ENCODE peak calls at places on chromosomes 4 and X, in nine cellular contexts. One of them, this sample, is unnamed. For H3K4me1, the result is how much of the 10 kb centered on the place peaks cover.

GRCh38 chr4:17702666-17703065 is 78.8 kb downstream of the FAM184B start:
- DNase-seq in uterus: no peak
- DNase-seq in effector memory CD4-positive, alpha-beta T cell: no peak
- DNase-seq in GM12878: no peak
- DNase-seq in neural progenitor cell: no peak
- DNase-seq in Peyer's patch: no peak
- DNase-seq in mesenchymal stem cell: no peak
- DNase-seq in A549: no peak
- DNase-seq in PC-3: no peak
- DNase-seq in this sample: no peak

GRCh38 chr4:169611157-169611556 is 1.2 kb downstream of the NEK1 start:
- DNase-seq in neural progenitor cell: no peak
- DNase-seq in uterus: no peak
- DNase-seq in effector memory CD4-positive, alpha-beta T cell: no peak
- DNase-seq in GM12878: no peak
- DNase-seq in Peyer's patch: no peak
- DNase-seq in mesenchymal stem cell: no peak
- DNase-seq in PC-3: no peak
- DNase-seq in A549: no peak
- DNase-seq in this sample: no peak

GRCh38 chrX:39894626-39895025 is 203.1 kb downstream of the BCOR start:
- DNase-seq in uterus: no peak
- DNase-seq in Peyer's patch: no peak
- DNase-seq in neural progenitor cell: no peak
- DNase-seq in effector memory CD4-positive, alpha-beta T cell: no peak
- DNase-seq in PC-3: peak
- DNase-seq in GM12878: no peak
- DNase-seq in mesenchymal stem cell: no peak
- DNase-seq in A549: no peak
- DNase-seq in this sample: no peak

GRCh38 chrX:727738-728621 is 97.4 kb downstream of the SHOX start:
- DNase-seq in Peyer's patch: no peak
- DNase-seq in effector memory CD4-positive, alpha-beta T cell: no peak
- DNase-seq in uterus: no peak
- DNase-seq in A549: peak
- DNase-seq in neural progenitor cell: peak
- DNase-seq in PC-3: peak
- DNase-seq in GM12878: no peak
- DNase-seq in mesenchymal stem cell: no peak
- DNase-seq in this sample: no peak

GRCh38 chrX:46574337-46574940 is 874 bp downstream of the CHST7 start:
- DNase-seq in Peyer's patch: peak
- DNase-seq in neural progenitor cell: peak
- DNase-seq in uterus: no peak
- DNase-seq in effector memory CD4-positive, alpha-beta T cell: peak
- DNase-seq in mesenchymal stem cell: peak
- DNase-seq in A549: no peak
- DNase-seq in GM12878: no peak
- DNase-seq in PC-3: no peak
- DNase-seq in this sample: peak

GRCh38 chr4:76002176-76002575 is 5.1 kb downstream of the CXCL9 start:
- DNase-seq in GM12878: no peak
- DNase-seq in Peyer's patch: no peak
- DNase-seq in uterus: no peak
- DNase-seq in neural progenitor cell: no peak
- DNase-seq in effector memory CD4-positive, alpha-beta T cell: no peak
- DNase-seq in PC-3: peak
- DNase-seq in A549: no peak
- DNase-seq in mesenchymal stem cell: no peak
- DNase-seq in this sample: no peak

GRCh38 chrX:39226307-39226706 is 425.0 kb downstream of the MID1IP1 start:
- DNase-seq in GM12878: no peak
- DNase-seq in uterus: peak
- DNase-seq in neural progenitor cell: no peak
- DNase-seq in mesenchymal stem cell: no peak
- DNase-seq in effector memory CD4-positive, alpha-beta T cell: no peak
- DNase-seq in Peyer's patch: no peak
- DNase-seq in A549: no peak
- DNase-seq in PC-3: no peak
- DNase-seq in this sample: no peak

GRCh38 chr4:102824398-102824797 is 3.0 kb downstream of the UBE2D3 start:
- DNase-seq in Peyer's patch: no peak
- DNase-seq in GM12878: no peak
- DNase-seq in A549: no peak
- DNase-seq in effector memory CD4-positive, alpha-beta T cell: no peak
- DNase-seq in mesenchymal stem cell: peak
- DNase-seq in neural progenitor cell: no peak
- DNase-seq in PC-3: no peak
- DNase-seq in uterus: no peak
- DNase-seq in this sample: no peak

GRCh38 chr4:100372432-100372831 is 145.4 kb downstream of the EMCN start:
- DNase-seq in uterus: no peak
- DNase-seq in PC-3: peak
- DNase-seq in GM12878: no peak
- DNase-seq in Peyer's patch: no peak
- DNase-seq in neural progenitor cell: peak
- DNase-seq in effector memory CD4-positive, alpha-beta T cell: no peak
- DNase-seq in mesenchymal stem cell: peak
- DNase-seq in A549: peak
- DNase-seq in this sample: no peak

GRCh38 chrX:75156537-75156945 is 458 bp upstream of the ABCB7 start:
- DNase-seq in mesenchymal stem cell: peak
- DNase-seq in neural progenitor cell: no peak
- DNase-seq in GM12878: no peak
- DNase-seq in uterus: no peak
- DNase-seq in PC-3: no peak
- DNase-seq in Peyer's patch: no peak
- DNase-seq in effector memory CD4-positive, alpha-beta T cell: no peak
- DNase-seq in A549: no peak
- DNase-seq in this sample: no peak

GRCh38 chr4:93897559-93897958 is 69.0 kb downstream of the ATOH1 start:
- DNase-seq in uterus: no peak
- DNase-seq in A549: peak
- DNase-seq in GM12878: no peak
- DNase-seq in PC-3: peak
- DNase-seq in effector memory CD4-positive, alpha-beta T cell: no peak
- DNase-seq in neural progenitor cell: no peak
- DNase-seq in mesenchymal stem cell: peak
- DNase-seq in Peyer's patch: no peak
- DNase-seq in this sample: no peak

GRCh38 chr4:67109276-67109675 is 436.0 kb downstream of the CENPC start:
- DNase-seq in effector memory CD4-positive, alpha-beta T cell: no peak
- DNase-seq in uterus: no peak
- DNase-seq in mesenchymal stem cell: no peak
- DNase-seq in A549: no peak
- DNase-seq in neural progenitor cell: no peak
- DNase-seq in PC-3: no peak
- DNase-seq in GM12878: no peak
- DNase-seq in Peyer's patch: no peak
- DNase-seq in this sample: no peak

DNA sequence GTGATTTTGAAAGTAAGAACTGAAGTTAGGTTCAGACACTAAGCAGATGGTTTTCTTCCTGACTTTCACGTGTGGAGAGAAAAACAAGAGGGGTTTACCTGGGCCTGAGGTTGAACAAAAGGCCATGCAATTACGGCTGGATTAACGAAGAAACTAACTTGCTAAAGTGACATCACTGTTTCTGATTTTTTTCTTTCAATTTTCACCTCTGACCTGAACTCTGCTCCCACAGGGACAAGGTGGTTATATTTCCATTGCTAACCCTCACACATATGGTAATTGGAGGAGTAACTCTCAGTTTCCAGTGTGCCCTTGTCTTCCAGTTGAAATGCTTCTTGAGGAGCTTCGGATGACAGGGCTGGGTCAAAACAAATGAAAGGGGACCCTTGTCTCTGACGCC is 38.0 kb downstream of the MSN start:
- DNase-seq in mesenchymal stem cell: no peak
- DNase-seq in uterus: no peak
- DNase-seq in effector memory CD4-positive, alpha-beta T cell: no peak
- DNase-seq in GM12878: no peak
- DNase-seq in A549: no peak
- DNase-seq in PC-3: no peak
- DNase-seq in neural progenitor cell: no peak
- DNase-seq in Peyer's patch: no peak
- DNase-seq in this sample: no peak
- H3K4me1 ChIP-seq in mesenchymal stem cell: under half
- H3K4me1 ChIP-seq in uterus: under half
- H3K4me1 ChIP-seq in effector memory CD4-positive, alpha-beta T cell: half or more
- H3K4me1 ChIP-seq in GM12878: under half
- H3K4me1 ChIP-seq in A549: under half
- H3K4me1 ChIP-seq in PC-3: under half
- H3K4me1 ChIP-seq in neural progenitor cell: under half
- H3K4me1 ChIP-seq in Peyer's patch: under half
- H3K4me1 ChIP-seq in this sample: under half

GRCh38 chrX:50452782-50453181 is 17.8 kb downstream of the DGKK start:
- DNase-seq in uterus: no peak
- DNase-seq in GM12878: no peak
- DNase-seq in effector memory CD4-positive, alpha-beta T cell: no peak
- DNase-seq in mesenchymal stem cell: no peak
- DNase-seq in neural progenitor cell: no peak
- DNase-seq in Peyer's patch: no peak
- DNase-seq in A549: no peak
- DNase-seq in PC-3: no peak
- DNase-seq in this sample: no peak

GRCh38 chrX:50459615-50460014 is 11.0 kb downstream of the DGKK start:
- DNase-seq in mesenchymal stem cell: no peak
- DNase-seq in effector memory CD4-positive, alpha-beta T cell: no peak
- DNase-seq in PC-3: no peak
- DNase-seq in uterus: no peak
- DNase-seq in Peyer's patch: no peak
- DNase-seq in neural progenitor cell: no peak
- DNase-seq in A549: no peak
- DNase-seq in GM12878: no peak
- DNase-seq in this sample: no peak

GRCh38 chrX:50458483-50458882 is 12.1 kb downstream of the DGKK start:
- DNase-seq in Peyer's patch: no peak
- DNase-seq in uterus: no peak
- DNase-seq in mesenchymal stem cell: no peak
- DNase-seq in A549: no peak
- DNase-seq in GM12878: no peak
- DNase-seq in effector memory CD4-positive, alpha-beta T cell: no peak
- DNase-seq in neural progenitor cell: no peak
- DNase-seq in PC-3: no peak
- DNase-seq in this sample: no peak

DNA sequence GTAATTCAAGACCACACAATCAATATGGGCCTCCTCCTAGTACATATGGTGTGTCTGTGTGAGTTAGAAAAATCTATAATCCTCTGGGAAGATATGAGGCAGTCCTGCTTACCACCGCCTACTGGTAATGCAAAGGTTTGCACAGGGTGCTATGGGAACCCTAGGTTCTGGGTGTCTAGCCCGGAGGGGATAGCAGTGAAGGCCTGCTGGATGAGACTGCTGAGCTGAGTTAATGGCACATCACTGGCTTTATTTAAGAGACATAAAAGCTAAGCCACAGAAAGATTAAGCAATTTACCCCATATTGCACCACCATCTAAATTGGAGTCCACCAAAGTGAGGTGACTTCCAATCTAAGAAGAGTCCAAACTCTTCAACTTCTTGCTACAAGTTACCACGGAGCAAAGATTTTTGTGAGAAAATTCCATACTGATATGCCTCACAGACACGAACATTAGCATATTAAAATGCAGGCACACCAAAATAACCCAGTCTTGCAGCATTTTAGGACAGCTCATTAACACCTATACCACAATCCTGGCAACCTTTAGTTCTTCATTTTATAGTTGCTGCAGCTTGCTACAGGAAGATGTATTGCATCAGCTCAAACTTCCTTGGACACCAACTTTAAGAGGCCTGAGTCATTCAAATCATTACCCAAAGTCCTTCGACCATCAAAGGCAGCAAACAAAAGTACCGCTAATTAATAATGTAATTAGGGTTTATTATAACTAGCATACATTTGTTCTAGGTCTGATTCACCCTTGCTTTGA is 13.7 kb downstream of the DGKK start:
- DNase-seq in PC-3: no peak
- DNase-seq in neural progenitor cell: no peak
- DNase-seq in effector memory CD4-positive, alpha-beta T cell: no peak
- DNase-seq in mesenchymal stem cell: no peak
- DNase-seq in uterus: no peak
- DNase-seq in Peyer's patch: no peak
- DNase-seq in A549: no peak
- DNase-seq in GM12878: no peak
- DNase-seq in this sample: no peak
- H3K4me1 ChIP-seq in PC-3: under half
- H3K4me1 ChIP-seq in neural progenitor cell: under half
- H3K4me1 ChIP-seq in effector memory CD4-positive, alpha-beta T cell: under half
- H3K4me1 ChIP-seq in mesenchymal stem cell: under half
- H3K4me1 ChIP-seq in uterus: under half
- H3K4me1 ChIP-seq in Peyer's patch: under half
- H3K4me1 ChIP-seq in A549: under half
- H3K4me1 ChIP-seq in GM12878: under half
- H3K4me1 ChIP-seq in this sample: under half

GRCh38 chr4:182556576-182556975 is 313.4 kb downstream of the TENM3 start:
- DNase-seq in Peyer's patch: no peak
- DNase-seq in uterus: no peak
- DNase-seq in PC-3: no peak
- DNase-seq in neural progenitor cell: no peak
- DNase-seq in GM12878: no peak
- DNase-seq in effector memory CD4-positive, alpha-beta T cell: no peak
- DNase-seq in mesenchymal stem cell: peak
- DNase-seq in A549: no peak
- DNase-seq in this sample: no peak
- H3K4me1 ChIP-seq in Peyer's patch: under half
- H3K4me1 ChIP-seq in uterus: under half
- H3K4me1 ChIP-seq in PC-3: under half
- H3K4me1 ChIP-seq in neural progenitor cell: half or more
- H3K4me1 ChIP-seq in GM12878: under half
- H3K4me1 ChIP-seq in effector memory CD4-positive, alpha-beta T cell: under half
- H3K4me1 ChIP-seq in mesenchymal stem cell: under half
- H3K4me1 ChIP-seq in A549: under half
- H3K4me1 ChIP-seq in this sample: under half

GRCh38 chr4:85672116-85672515 is 197.2 kb downstream of the ARHGAP24 start:
- DNase-seq in neural progenitor cell: no peak
- DNase-seq in effector memory CD4-positive, alpha-beta T cell: no peak
- DNase-seq in GM12878: no peak
- DNase-seq in uterus: no peak
- DNase-seq in Peyer's patch: no peak
- DNase-seq in A549: no peak
- DNase-seq in mesenchymal stem cell: no peak
- DNase-seq in PC-3: no peak
- DNase-seq in this sample: no peak

GRCh38 chr4:85669204-85669603 is 194.3 kb downstream of the ARHGAP24 start:
- DNase-seq in effector memory CD4-positive, alpha-beta T cell: no peak
- DNase-seq in Peyer's patch: no peak
- DNase-seq in uterus: no peak
- DNase-seq in GM12878: no peak
- DNase-seq in PC-3: no peak
- DNase-seq in A549: no peak
- DNase-seq in neural progenitor cell: no peak
- DNase-seq in mesenchymal stem cell: no peak
- DNase-seq in this sample: no peak

GRCh38 chr4:85669992-85670548 is 195.1 kb downstream of the ARHGAP24 start:
- DNase-seq in uterus: no peak
- DNase-seq in GM12878: no peak
- DNase-seq in mesenchymal stem cell: no peak
- DNase-seq in effector memory CD4-positive, alpha-beta T cell: no peak
- DNase-seq in PC-3: no peak
- DNase-seq in Peyer's patch: no peak
- DNase-seq in neural progenitor cell: no peak
- DNase-seq in A549: no peak
- DNase-seq in this sample: no peak

GRCh38 chr4:85673540-85673939 is 198.6 kb downstream of the ARHGAP24 start:
- DNase-seq in Peyer's patch: no peak
- DNase-seq in neural progenitor cell: no peak
- DNase-seq in uterus: no peak
- DNase-seq in PC-3: no peak
- DNase-seq in A549: no peak
- DNase-seq in effector memory CD4-positive, alpha-beta T cell: no peak
- DNase-seq in GM12878: no peak
- DNase-seq in mesenchymal stem cell: no peak
- DNase-seq in this sample: no peak

GRCh38 chr4:85672959-85673358 is 198.0 kb downstream of the ARHGAP24 start:
- DNase-seq in Peyer's patch: no peak
- DNase-seq in uterus: no peak
- DNase-seq in GM12878: no peak
- DNase-seq in mesenchymal stem cell: no peak
- DNase-seq in A549: no peak
- DNase-seq in neural progenitor cell: no peak
- DNase-seq in PC-3: no peak
- DNase-seq in effector memory CD4-positive, alpha-beta T cell: no peak
- DNase-seq in this sample: no peak
- H3K4me1 ChIP-seq in Peyer's patch: under half
- H3K4me1 ChIP-seq in uterus: under half
- H3K4me1 ChIP-seq in GM12878: under half
- H3K4me1 ChIP-seq in mesenchymal stem cell: under half
- H3K4me1 ChIP-seq in A549: under half
- H3K4me1 ChIP-seq in neural progenitor cell: under half
- H3K4me1 ChIP-seq in PC-3: under half
- H3K4me1 ChIP-seq in effector memory CD4-positive, alpha-beta T cell: under half
- H3K4me1 ChIP-seq in this sample: under half

This sample was measured in pancreas.